ENCODE peak calls at places on chromosomes 11 and 22, in four cellular contexts. S, Q, F and P are unnamed samples.

GRCh38 chr11:74157169-74157568 is 13.6 kb downstream of the C2CD3 start:
- DNase-seq in F (no peak), Q (no peak), S (no peak), P (no peak)

GRCh38 chr11:62665630-62666258 is 632 bp downstream of the CSKMT start:
- DNase-seq in F (no peak), Q (peak; percentile 66), S (peak; percentile 18), P (no peak)

GRCh38 chr11:8260202-8260996 is 3.3 kb downstream of the LMO1 start:
- DNase-seq in F (no peak), S (no peak), Q (no peak), P (no peak)

GRCh38 chr11:82547163-82547560 is 186.5 kb downstream of the FAM181B start:
- DNase-seq in Q (no peak), F (no peak), S (no peak), P (no peak)

GRCh38 chr11:74681686-74682651 is 49.3 kb downstream of the CHRDL2 start:
- DNase-seq in Q (peak; percentile 11), F (no peak), S (peak; percentile 12), P (no peak)

GRCh38 chr11:10109836-10110235 is 184.2 kb downstream of the SBF2 start:
- DNase-seq in Q (no peak), S (no peak), F (no peak), P (no peak)

GRCh38 chr22:27896251-27896650 is 22.8 kb downstream of the PITPNB start:
- DNase-seq in S (no peak), F (no peak), Q (no peak), P (no peak)

GRCh38 chr11:80521592-80521991 is 1080.8 kb upstream of the TENM4 start:
- DNase-seq in F (no peak), Q (no peak), S (no peak), P (no peak)

GRCh38 chr22:45696227-45696626 is 24.6 kb downstream of the ATXN10 start:
- DNase-seq in Q (no peak), F (no peak), S (no peak), P (no peak)